ENCODE peak calls at places on chromosomes 16 and 17, in four cellular contexts. One of them, this sample, is unnamed.

GRCh38 chr16:19210175-19210924 is 42.3 kb downstream of the SYT17 start:
- DNase-seq in LoVo: peak
- DNase-seq in adipocyte: no peak
- DNase-seq in SHP77: no peak
- DNase-seq in this sample: no peak

GRCh38 chr17:43676471-43676870 is 14.7 kb upstream of the MEOX1 start:
- DNase-seq in adipocyte: no peak
- DNase-seq in LoVo: peak
- DNase-seq in SHP77: no peak
- DNase-seq in this sample: no peak

GRCh38 chr17:8408371-8408770 is 10.7 kb upstream of the RNF222 start:
- DNase-seq in LoVo: peak
- DNase-seq in adipocyte: no peak
- DNase-seq in SHP77: peak
- DNase-seq in this sample: no peak

GRCh38 chr17:72618018-72618509 is 474.4 kb downstream of the SLC39A11 start:
- DNase-seq in LoVo: peak
- DNase-seq in SHP77: no peak
- DNase-seq in adipocyte: no peak
- DNase-seq in this sample: no peak

GRCh38 chr17:6641374-6641818 is 536 bp downstream of the TXNDC17 start:
- DNase-seq in SHP77: peak
- DNase-seq in LoVo: peak
- DNase-seq in adipocyte: no peak
- DNase-seq in this sample: no peak

GRCh38 chr16:68234188-68235104 is 1.5 kb downstream of the ESRP2 start:
- DNase-seq in adipocyte: no peak
- DNase-seq in LoVo: peak
- DNase-seq in SHP77: peak
- DNase-seq in this sample: no peak

GRCh38 chr17:29612094-29612403 is 10.7 kb downstream of the CORO6 start:
- DNase-seq in adipocyte: no peak
- DNase-seq in SHP77: no peak
- DNase-seq in LoVo: no peak
- DNase-seq in this sample: no peak

GRCh38 chr16:77214411-77215138 is 15.4 kb downstream of the SYCE1L start:
- DNase-seq in SHP77: no peak
- DNase-seq in LoVo: no peak
- DNase-seq in adipocyte: no peak
- DNase-seq in this sample: no peak

GRCh38 chr17:40862985-40863733 is 3.9 kb downstream of the KRT12 start:
- DNase-seq in adipocyte: no peak
- DNase-seq in LoVo: no peak
- DNase-seq in SHP77: no peak
- DNase-seq in this sample: no peak

GRCh38 chr17:26775219-26775822 is 518.6 kb upstream of the WSB1 start:
- DNase-seq in SHP77: no peak
- DNase-seq in LoVo: no peak
- DNase-seq in adipocyte: no peak
- DNase-seq in this sample: no peak

GRCh38 chr17:17810374-17811248 is 26.2 kb downstream of the SREBF1 start:
- DNase-seq in SHP77: no peak
- DNase-seq in LoVo: no peak
- DNase-seq in adipocyte: no peak
- DNase-seq in this sample: no peak

GRCh38 chr17:8162997-8163977 is 539 bp upstream of the VAMP2 start:
- DNase-seq in SHP77: peak
- DNase-seq in adipocyte: peak
- DNase-seq in LoVo: no peak
- DNase-seq in this sample: no peak

GRCh38 chr17:77926967-77927366 is 31.5 kb upstream of the TNRC6C start:
- DNase-seq in adipocyte: no peak
- DNase-seq in SHP77: no peak
- DNase-seq in LoVo: no peak
- DNase-seq in this sample: no peak

GRCh38 chr16:85319984-85320440 is 207.7 kb upstream of the CIBAR2 start:
- DNase-seq in SHP77: no peak
- DNase-seq in LoVo: no peak
- DNase-seq in adipocyte: no peak
- DNase-seq in this sample: no peak

This sample was measured in GM04503.